ENCODE peak calls at places on chromosome 1, in eight cellular contexts. E is ovary; S is thyroid gland; Y is CD8-positive, alpha-beta memory T cell; Q is AG04450; V is astrocyte of the spinal cord; I is epithelial cell of esophagus; J is brain microvascular endothelial cell. C is an unnamed sample.

GRCh38 chr1:31257213-31257612 is 17.5 kb upstream of the NKAIN1 start:
- DNase-seq in J (no peak), Q (no peak), S (no peak), I (no peak), V (no peak), Y (no peak), E (no peak), C (no peak)

GRCh38 chr1:25645641-25646400 is 29.2 kb downstream of the MAN1C1 start:
- DNase-seq in V (no peak), Q (no peak), Y (no peak), J (no peak), E (no peak), I (no peak), S (peak), C (no peak)

GRCh38 chr1:200610846-200611245 is 9.7 kb downstream of the KIF14 start:
- DNase-seq in Q (peak), E (no peak), S (no peak), Y (no peak), I (no peak), J (no peak), V (peak), C (no peak)

GRCh38 chr1:192167941-192168685 is 9.9 kb downstream of the RGS18 start:
- DNase-seq in E (no peak), J (no peak), I (peak), V (peak), Y (no peak), Q (no peak), S (no peak), C (no peak)

GRCh38 chr1:24605534-24606295 is 37.4 kb upstream of the SRRM1 start:
- DNase-seq in S (no peak), Q (no peak), V (no peak), I (no peak), J (no peak), E (no peak), Y (no peak), C (no peak)

GRCh38 chr1:245166471-245166885 is 11.7 kb downstream of the KIF26B start:
- DNase-seq in S (peak), E (no peak), Q (no peak), Y (no peak), V (no peak), I (no peak), J (no peak), C (no peak)

GRCh38 chr1:14875781-14876564 is 277.5 kb downstream of the KAZN start:
- DNase-seq in J (no peak), V (no peak), Y (no peak), I (peak), S (no peak), E (no peak), Q (no peak), C (no peak)

GRCh38 chr1:185666582-185666981 is 67.6 kb upstream of the HMCN1 start:
- DNase-seq in Q (no peak), S (no peak), Y (no peak), E (no peak), I (no peak), V (no peak), J (no peak), C (no peak)

GRCh38 chr1:76176020-76176419 is 101.5 kb downstream of the ST6GALNAC3 start:
- DNase-seq in E (no peak), Y (no peak), S (no peak), J (no peak), I (no peak), V (no peak), Q (no peak), C (no peak)

GRCh38 chr1:26894263-26894662 is 4.2 kb upstream of the GPN2 start:
- DNase-seq in S (no peak), I (peak), J (no peak), E (no peak), Y (no peak), Q (no peak), V (no peak), C (no peak)

GRCh38 chr1:205455581-205456382 is at the start of gene BLACAT1:
- DNase-seq in S (no peak), Q (no peak), I (no peak), E (no peak), Y (no peak), V (no peak), J (no peak), C (no peak)

GRCh38 chr1:243748706-243749283 is 101.2 kb downstream of the AKT3 start:
- DNase-seq in E (no peak), V (peak), Q (peak), S (no peak), I (peak), J (peak), Y (no peak), C (peak)

GRCh38 chr1:116415699-116416533 is 42.9 kb downstream of the ATP1A1 start:
- DNase-seq in V (no peak), J (no peak), I (no peak), Y (no peak), Q (no peak), E (no peak), S (no peak), C (no peak)

GRCh38 chr1:1857096-1857703 is 33.7 kb downstream of the GNB1 start:
- DNase-seq in Q (no peak), S (no peak), I (no peak), V (no peak), E (no peak), J (no peak), Y (no peak), C (no peak)

GRCh38 chr1:67980028-67980427 is 70.4 kb downstream of the DIRAS3 start:
- DNase-seq in Y (no peak), S (no peak), V (peak), J (no peak), Q (no peak), E (no peak), I (no peak), C (no peak)

GRCh38 chr1:242890211-242890741 is 364.8 kb downstream of the CEP170 start:
- DNase-seq in J (peak), E (no peak), V (peak), I (peak), Y (no peak), Q (no peak), S (no peak), C (no peak)

GRCh38 chr1:76786232-76786631 is 81.0 kb upstream of the ST6GALNAC5 start:
- DNase-seq in V (no peak), E (no peak), Y (no peak), I (no peak), J (no peak), Q (no peak), S (no peak), C (no peak)

GRCh38 chr1:203186446-203187305 is at the start of gene CHI3L1:
- DNase-seq in E (peak), S (peak), Y (no peak), I (peak), J (no peak), V (no peak), Q (no peak), C (no peak)

GRCh38 chr1:66563094-66563800 is 29.3 kb downstream of the SGIP1 start:
- DNase-seq in S (no peak), E (no peak), Y (no peak), V (peak), Q (peak), I (peak), J (peak), C (peak)

GRCh38 chr1:65773391-65773790 is 19.3 kb upstream of the PDE4B start:
- DNase-seq in I (no peak), E (no peak), Q (no peak), S (no peak), V (no peak), Y (no peak), J (no peak), C (no peak)

GRCh38 chr1:156497078-156497742 is 3.4 kb downstream of the MEF2D start:
- DNase-seq in S (no peak), J (no peak), I (no peak), Q (no peak), V (no peak), E (peak), Y (no peak), C (no peak)

GRCh38 chr1:200628223-200628868 is 7.8 kb upstream of the KIF14 start:
- DNase-seq in Y (peak), V (no peak), E (no peak), Q (no peak), I (no peak), J (no peak), S (no peak), C (no peak)

GRCh38 chr1:2468041-2468472 is 8.0 kb upstream of the PLCH2 start:
- DNase-seq in V (peak), S (peak), J (no peak), Q (peak), I (no peak), E (peak), Y (peak), C (no peak)

GRCh38 chr1:44807364-44808062 is 362 bp upstream of the DYNLT4 start:
- DNase-seq in Q (peak), E (peak), Y (peak), J (peak), S (peak), V (peak), I (peak), C (peak)

GRCh38 chr1:84122780-84123382 is 21.2 kb upstream of the PRKACB start:
- DNase-seq in I (peak), J (peak), Q (no peak), V (peak), Y (peak), S (peak), E (no peak), C (no peak)

GRCh38 chr1:75771978-75772377 is 14.1 kb upstream of the RABGGTB start:
- DNase-seq in S (no peak), E (no peak), Q (no peak), I (peak), Y (no peak), V (no peak), J (no peak), C (no peak)

GRCh38 chr1:194102607-194103006 is 916.2 kb upstream of the B3GALT2 start:
- DNase-seq in Y (no peak), E (no peak), J (no peak), Q (no peak), S (no peak), I (peak), V (no peak), C (no peak)

GRCh38 chr1:15045123-15045522 is 108.4 kb upstream of the TMEM51 start:
- DNase-seq in S (no peak), E (no peak), Q (no peak), V (no peak), I (no peak), J (no peak), Y (no peak), C (no peak)

GRCh38 chr1:115052454-115053083 is 22.9 kb downstream of the TSHB start:
- DNase-seq in Y (peak), Q (no peak), V (peak), E (no peak), J (peak), S (peak), I (peak), C (no peak)

GRCh38 chr1:10161541-10162290 is 48.7 kb upstream of the KIF1B start:
- DNase-seq in J (no peak), I (no peak), V (no peak), S (no peak), Y (no peak), Q (no peak), E (no peak), C (no peak)

GRCh38 chr1:209106237-209106741 is 477.2 kb upstream of the CAMK1G start:
- DNase-seq in Q (no peak), I (peak), J (peak), E (no peak), V (peak), Y (no peak), S (no peak), C (peak)

GRCh38 chr1:94045465-94046056 is 75.4 kb downstream of the ABCA4 start:
- DNase-seq in Q (peak), S (peak), V (peak), J (peak), E (peak), Y (no peak), I (peak), C (peak)

GRCh38 chr1:10724052-10724494 is 72.4 kb downstream of the CASZ1 start:
- DNase-seq in J (peak), Q (peak), V (peak), S (peak), E (no peak), I (peak), Y (no peak), C (no peak)

GRCh38 chr1:208040714-208041393 is 129.9 kb upstream of the CD34 start:
- DNase-seq in Y (no peak), Q (no peak), S (no peak), J (no peak), V (no peak), I (no peak), E (no peak), C (no peak)

GRCh38 chr1:48859429-48859828 is 82.7 kb upstream of the BEND5 start:
- DNase-seq in J (no peak), Y (no peak), Q (no peak), S (no peak), E (no peak), I (peak), V (peak), C (peak)

GRCh38 chr1:239448911-239449310 is 62.5 kb downstream of the CHRM3 start:
- DNase-seq in S (no peak), E (no peak), I (no peak), V (no peak), Q (no peak), J (no peak), Y (no peak), C (no peak)

GRCh38 chr1:246107516-246108277 is 399.4 kb downstream of the SMYD3 start:
- DNase-seq in V (peak), E (no peak), Q (peak), J (no peak), I (no peak), S (no peak), Y (no peak), C (peak)

GRCh38 chr1:8712413-8713229 is 104.8 kb downstream of the RERE start:
- DNase-seq in I (peak), E (no peak), Q (peak), V (peak), S (no peak), J (peak), Y (no peak), C (peak)
- H3K4me3 ChIP-seq in I (no peak), E (no peak), Q (no peak), V (no peak), S (no peak), J (no peak), Y (no peak), C (no peak)

GRCh38 chr1:236141447-236142357 is 637 bp upstream of the GPR137B start:
- DNase-seq in S (peak), Y (no peak), E (peak), J (peak), Q (no peak), I (peak), V (peak), C (no peak)

GRCh38 chr1:236144033-236144432 is 1.7 kb downstream of the GPR137B start:
- DNase-seq in J (no peak), S (no peak), Q (no peak), I (no peak), Y (no peak), V (no peak), E (no peak), C (no peak)

GRCh38 chr1:236142358-236143103 is at the start of gene GPR137B:
- DNase-seq in V (peak), Q (no peak), I (peak), S (peak), E (peak), Y (peak), J (peak), C (no peak)

GRCh38 chr1:236144446-236145150 is 2.3 kb downstream of the GPR137B start:
- DNase-seq in Y (no peak), J (no peak), E (no peak), Q (no peak), I (peak), V (no peak), S (peak), C (no peak)

GRCh38 chr1:236143104-236143948 is 987 bp downstream of the GPR137B start:
- DNase-seq in S (no peak), V (peak), Q (peak), J (peak), Y (no peak), I (peak), E (peak), C (peak)
- H3K4me3 ChIP-seq in S (peak), V (peak), Q (peak), J (peak), Y (peak), I (peak), E (peak), C (peak)

DNA sequence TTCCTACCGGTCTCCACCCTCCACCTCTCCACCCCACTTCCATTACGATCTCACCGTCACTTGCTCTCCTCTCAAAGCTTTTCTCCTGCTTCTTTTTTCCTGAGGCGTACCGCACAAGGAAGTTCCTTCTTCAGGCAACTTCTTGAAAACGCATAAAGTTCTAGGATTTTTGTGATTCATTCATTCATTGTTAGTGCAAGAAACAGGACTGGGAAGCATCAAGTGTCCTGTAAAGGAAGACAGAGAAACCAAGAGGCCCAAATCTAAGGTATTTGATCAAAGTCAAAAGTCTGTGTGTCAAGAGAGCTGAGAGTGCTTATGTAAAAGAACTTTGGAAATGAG is 1.3 kb upstream of the RCC2 start:
- DNase-seq in V (no peak), Q (no peak), Y (no peak), I (peak), J (no peak), S (no peak), E (no peak), C (no peak)
- H3K4me3 ChIP-seq in V (no peak), Q (peak), Y (peak), I (peak), J (no peak), S (no peak), E (no peak), C (peak)

DNA sequence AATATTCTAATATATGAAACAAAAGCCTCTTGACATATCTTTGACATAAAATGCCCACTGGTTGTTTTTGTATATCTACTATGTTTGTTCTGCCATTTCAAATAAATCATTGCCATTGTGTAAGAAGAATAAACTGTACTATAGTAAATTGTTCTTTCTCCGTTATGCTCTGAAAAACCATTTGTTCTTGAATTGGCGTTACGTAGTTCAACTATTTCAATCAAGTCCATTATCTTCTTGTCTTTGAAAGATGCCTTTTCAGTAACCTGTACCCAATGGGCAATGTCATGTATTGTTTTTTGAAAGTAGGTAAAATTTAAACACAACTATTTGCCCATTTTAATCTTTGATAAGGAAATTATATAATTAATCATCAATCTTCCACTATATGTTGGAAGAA is 294.7 kb downstream of the PTPRC start:
- DNase-seq in S (no peak), E (no peak), I (no peak), Q (no peak), J (no peak), Y (no peak), V (peak), C (no peak)
- H3K4me3 ChIP-seq in S (no peak), E (no peak), I (no peak), Q (peak), J (peak), Y (no peak), V (peak), C (peak)

GRCh38 chr1:78143673-78144072 is 97.9 kb downstream of the GIPC2 start:
- DNase-seq in S (no peak), Y (no peak), E (no peak), Q (no peak), J (no peak), V (no peak), I (no peak), C (no peak)
- H3K4me3 ChIP-seq in S (no peak), Y (no peak), E (no peak), Q (no peak), J (no peak), V (no peak), I (no peak), C (no peak)

DNA sequence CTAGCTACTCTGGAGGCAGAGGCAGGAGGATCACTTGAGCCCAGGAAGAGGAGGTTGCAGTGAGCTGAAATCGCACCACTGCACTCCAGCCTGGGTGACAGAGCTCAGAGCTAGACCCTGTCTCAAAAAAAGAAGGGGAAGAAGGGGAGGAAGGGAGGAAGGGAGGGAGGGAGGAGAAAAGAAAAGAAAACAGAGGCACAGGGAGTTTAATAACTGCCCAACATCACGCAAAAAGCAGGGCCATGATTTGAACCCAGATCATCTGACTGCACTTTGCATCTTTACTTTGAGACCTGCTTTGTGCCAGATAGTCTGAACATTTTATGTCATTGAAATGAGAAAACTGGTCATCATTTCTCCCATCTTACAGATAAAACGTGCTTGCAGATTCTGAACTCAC is 2.0 kb downstream of the LURAP1 start:
- DNase-seq in V (no peak), S (no peak), Q (no peak), Y (no peak), E (no peak), J (no peak), I (no peak), C (no peak)
- H3K4me3 ChIP-seq in V (no peak), S (peak), Q (no peak), Y (no peak), E (no peak), J (no peak), I (no peak), C (no peak)